ENCODE peak calls at places on chromosomes 5 and 9, in five cellular contexts. One of them, this sample, is unnamed.

GRCh38 chr5:179607449-179607931 is 16.0 kb downstream of the HNRNPH1 start:
- DNase-seq in H1: no peak
- DNase-seq in GM12878: no peak
- DNase-seq in K562: no peak
- DNase-seq in HepG2: no peak
- DNase-seq in this sample: no peak

GRCh38 chr5:334903-335739 is 13.6 kb downstream of the AHRR start:
- DNase-seq in H1: no peak
- DNase-seq in GM12878: no peak
- DNase-seq in K562: no peak
- DNase-seq in HepG2: no peak
- DNase-seq in this sample: no peak

GRCh38 chr5:149152317-149152746 is 11.0 kb downstream of the ABLIM3 start:
- DNase-seq in H1: no peak
- DNase-seq in GM12878: no peak
- DNase-seq in K562: no peak
- DNase-seq in HepG2: peak; percentile 97
- DNase-seq in this sample: no peak

GRCh38 chr5:40906351-40906751 is 2.9 kb upstream of the C7 start:
- DNase-seq in H1: no peak
- DNase-seq in GM12878: no peak
- DNase-seq in K562: no peak
- DNase-seq in HepG2: peak; percentile 9
- DNase-seq in this sample: no peak

GRCh38 chr9:115694014-115694413 is 459.6 kb upstream of the PAPPA start:
- DNase-seq in H1: peak; percentile 52
- DNase-seq in GM12878: no peak
- DNase-seq in K562: no peak
- DNase-seq in HepG2: peak; percentile 11
- DNase-seq in this sample: peak; percentile 54

GRCh38 chr5:169097374-169097831 is 203.5 kb downstream of the SLIT3 start:
- DNase-seq in H1: no peak
- DNase-seq in GM12878: no peak
- DNase-seq in K562: no peak
- DNase-seq in HepG2: no peak
- DNase-seq in this sample: no peak

GRCh38 chr5:36535837-36536236 is 70.6 kb upstream of the SLC1A3 start:
- DNase-seq in H1: no peak
- DNase-seq in GM12878: no peak
- DNase-seq in K562: no peak
- DNase-seq in HepG2: no peak
- DNase-seq in this sample: no peak

GRCh38 chr5:54621048-54621447 is 103.5 kb downstream of the SNX18 start:
- DNase-seq in H1: no peak
- DNase-seq in GM12878: no peak
- DNase-seq in K562: no peak
- DNase-seq in HepG2: no peak
- DNase-seq in this sample: no peak

GRCh38 chr5:179339996-179340395 is 5.3 kb downstream of the ADAMTS2 start:
- DNase-seq in H1: no peak
- DNase-seq in GM12878: no peak
- DNase-seq in K562: no peak
- DNase-seq in HepG2: no peak
- DNase-seq in this sample: no peak

GRCh38 chr9:5430912-5431311 is 6.8 kb downstream of the PLGRKT start:
- DNase-seq in H1: no peak
- DNase-seq in GM12878: no peak
- DNase-seq in K562: no peak
- DNase-seq in HepG2: no peak
- DNase-seq in this sample: no peak

GRCh38 chr9:35736201-35736633 is 3.8 kb downstream of the CREB3 start:
- DNase-seq in H1: peak; percentile 74
- DNase-seq in GM12878: no peak
- DNase-seq in K562: peak; percentile 75
- DNase-seq in HepG2: peak; percentile 73
- DNase-seq in this sample: peak; percentile 78

GRCh38 chr9:13857521-13857920 is 456.4 kb downstream of the NFIB start:
- DNase-seq in H1: no peak
- DNase-seq in GM12878: no peak
- DNase-seq in K562: no peak
- DNase-seq in HepG2: no peak
- DNase-seq in this sample: no peak

GRCh38 chr5:149605998-149606721 is 24.9 kb downstream of the ARHGEF37 start:
- DNase-seq in H1: no peak
- DNase-seq in GM12878: peak; percentile 81
- DNase-seq in K562: peak; percentile 87
- DNase-seq in HepG2: no peak
- DNase-seq in this sample: no peak

GRCh38 chr5:66963559-66963971 is 233.0 kb downstream of the CD180 start:
- DNase-seq in H1: no peak
- DNase-seq in GM12878: no peak
- DNase-seq in K562: no peak
- DNase-seq in HepG2: no peak
- DNase-seq in this sample: peak; percentile 39

GRCh38 chr9:76615149-76615548 is 149.1 kb upstream of the PCA3 start:
- DNase-seq in H1: no peak
- DNase-seq in GM12878: no peak
- DNase-seq in K562: no peak
- DNase-seq in HepG2: peak; percentile 8
- DNase-seq in this sample: no peak

GRCh38 chr9:116643691-116644090 is 43.4 kb upstream of the TRIM32 start:
- DNase-seq in H1: no peak
- DNase-seq in GM12878: no peak
- DNase-seq in K562: no peak
- DNase-seq in HepG2: no peak
- DNase-seq in this sample: no peak

GRCh38 chr5:141512390-141513020 is 23.6 kb downstream of the PCDHGC5 start:
- DNase-seq in H1: peak; percentile 99
- DNase-seq in GM12878: no peak
- DNase-seq in K562: peak; percentile 85
- DNase-seq in HepG2: peak; percentile 45
- DNase-seq in this sample: peak; percentile 99
- TF ChIP-seq ATF2 in H1: no peak
- TF ChIP-seq ATF2 in GM12878: no peak
- TF ChIP-seq ATF2 in K562: no peak
- TF ChIP-seq ATF2 in HepG2: no peak
- TF ChIP-seq ATF2 in this sample: no peak

GRCh38 chr9:73742412-73742811 is 590.7 kb downstream of the ANXA1 start:
- DNase-seq in H1: no peak
- DNase-seq in GM12878: no peak
- DNase-seq in K562: no peak
- DNase-seq in HepG2: no peak
- DNase-seq in this sample: no peak
- TF ChIP-seq ATF2 in H1: no peak
- TF ChIP-seq ATF2 in GM12878: no peak
- TF ChIP-seq ATF2 in K562: no peak
- TF ChIP-seq ATF2 in HepG2: no peak
- TF ChIP-seq ATF2 in this sample: no peak

GRCh38 chr9:33137781-33138264 is 29.3 kb downstream of the B4GALT1 start:
- DNase-seq in H1: no peak
- DNase-seq in GM12878: no peak
- DNase-seq in K562: no peak
- DNase-seq in HepG2: no peak
- DNase-seq in this sample: no peak

GRCh38 chr9:33137271-33137670 is 29.9 kb downstream of the B4GALT1 start:
- DNase-seq in H1: no peak
- DNase-seq in GM12878: no peak
- DNase-seq in K562: no peak
- DNase-seq in HepG2: no peak
- DNase-seq in this sample: no peak

GRCh38 chr9:33140406-33141360 is 26.5 kb downstream of the B4GALT1 start:
- DNase-seq in H1: no peak
- DNase-seq in GM12878: no peak
- DNase-seq in K562: no peak
- DNase-seq in HepG2: no peak
- DNase-seq in this sample: no peak

GRCh38 chr9:33138768-33139167 is 28.4 kb downstream of the B4GALT1 start:
- DNase-seq in H1: no peak
- DNase-seq in GM12878: no peak
- DNase-seq in K562: no peak
- DNase-seq in HepG2: no peak
- DNase-seq in this sample: no peak

GRCh38 chr9:33139421-33140228 is 27.5 kb downstream of the B4GALT1 start:
- DNase-seq in H1: no peak
- DNase-seq in GM12878: no peak
- DNase-seq in K562: peak; percentile 57
- DNase-seq in HepG2: peak; percentile 88
- DNase-seq in this sample: no peak
- TF ChIP-seq ATF2 in H1: no peak
- TF ChIP-seq ATF2 in GM12878: no peak
- TF ChIP-seq ATF2 in K562: no peak
- TF ChIP-seq ATF2 in HepG2: peak; percentile 86
- TF ChIP-seq ATF2 in this sample: no peak

GRCh38 chr9:125946397-125946796 is 199.2 kb downstream of the PBX3 start:
- DNase-seq in H1: no peak
- DNase-seq in GM12878: no peak
- DNase-seq in K562: no peak
- DNase-seq in HepG2: no peak
- DNase-seq in this sample: no peak

GRCh38 chr9:125949721-125950465 is 202.7 kb downstream of the PBX3 start:
- DNase-seq in H1: no peak
- DNase-seq in GM12878: no peak
- DNase-seq in K562: no peak
- DNase-seq in HepG2: no peak
- DNase-seq in this sample: no peak

GRCh38 chr9:125950880-125951471 is 203.8 kb downstream of the PBX3 start:
- DNase-seq in H1: peak; percentile 67
- DNase-seq in GM12878: no peak
- DNase-seq in K562: no peak
- DNase-seq in HepG2: no peak
- DNase-seq in this sample: peak; percentile 73

GRCh38 chr9:125953314-125954019 is 206.3 kb downstream of the PBX3 start:
- DNase-seq in H1: no peak
- DNase-seq in GM12878: no peak
- DNase-seq in K562: no peak
- DNase-seq in HepG2: peak; percentile 15
- DNase-seq in this sample: no peak

DNA sequence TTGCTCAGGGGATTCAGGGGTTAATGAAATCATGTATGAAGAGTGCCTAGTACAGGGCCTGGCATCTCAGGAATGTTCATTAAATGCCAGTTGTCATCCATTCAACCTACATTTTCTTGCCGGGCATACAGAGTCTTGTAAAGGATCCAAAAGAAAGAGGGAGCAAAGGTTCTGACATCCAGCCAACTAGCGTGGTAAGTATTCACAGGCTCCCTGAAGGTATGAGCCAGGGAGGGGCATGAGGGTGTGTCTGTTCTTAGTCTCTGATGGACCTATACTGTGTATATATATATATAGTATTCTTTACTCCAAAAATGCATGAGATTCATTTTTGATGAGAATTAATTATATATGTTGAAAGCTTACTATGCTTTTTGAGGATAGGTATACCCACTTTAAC is 202.1 kb downstream of the PBX3 start:
- DNase-seq in H1: no peak
- DNase-seq in GM12878: no peak
- DNase-seq in K562: no peak
- DNase-seq in HepG2: no peak
- DNase-seq in this sample: no peak
- TF ChIP-seq ATF2 in H1: no peak
- TF ChIP-seq ATF2 in GM12878: no peak
- TF ChIP-seq ATF2 in K562: no peak
- TF ChIP-seq ATF2 in HepG2: no peak
- TF ChIP-seq ATF2 in this sample: no peak

DNA sequence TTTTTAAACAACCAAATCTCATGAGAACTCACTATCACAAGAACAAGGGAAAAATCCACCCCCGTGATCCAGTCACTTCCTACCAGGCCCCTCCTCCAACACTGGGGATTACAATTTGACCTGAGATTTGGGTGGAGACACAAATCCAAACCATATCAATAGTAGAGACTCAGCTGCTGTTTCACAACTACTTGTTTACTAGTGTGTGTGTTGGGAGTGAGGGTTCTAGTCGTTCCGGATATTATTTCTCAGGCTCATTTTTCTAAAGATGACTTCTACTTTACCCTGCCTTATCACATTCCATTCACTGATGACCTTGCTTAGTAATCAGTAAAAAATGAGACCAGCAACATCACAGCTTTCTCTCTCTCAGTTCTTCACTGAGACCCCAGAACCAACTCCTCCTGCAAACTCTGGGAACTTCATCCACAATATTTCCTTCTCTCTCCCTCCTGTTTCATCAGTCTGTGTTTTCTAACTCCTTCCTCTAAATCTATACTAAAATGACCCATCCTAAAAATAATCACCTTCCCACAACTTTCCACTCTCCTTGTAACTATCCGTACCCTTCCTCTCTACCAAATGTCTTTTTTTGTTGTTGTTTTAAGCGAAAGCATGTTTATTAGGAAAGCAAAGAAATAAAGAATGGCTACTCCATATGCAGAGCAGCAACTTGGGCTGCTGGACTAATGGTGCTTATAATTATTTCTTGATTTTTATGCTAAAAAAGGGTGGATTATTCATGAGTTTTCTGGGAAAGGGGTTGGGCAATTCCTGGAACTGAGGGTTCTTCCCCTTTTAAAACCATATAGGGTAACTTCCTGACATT is 121.5 kb upstream of the SPRY4 start:
- DNase-seq in H1: no peak
- DNase-seq in GM12878: no peak
- DNase-seq in K562: peak; percentile 83
- DNase-seq in HepG2: peak; percentile 83
- DNase-seq in this sample: no peak
- TF ChIP-seq ATF2 in H1: no peak
- TF ChIP-seq ATF2 in GM12878: no peak
- TF ChIP-seq ATF2 in K562: no peak
- TF ChIP-seq ATF2 in HepG2: no peak
- TF ChIP-seq ATF2 in this sample: no peak

GRCh38 chr9:123343428-123344272 is 12.3 kb upstream of the CRB2 start:
- DNase-seq in H1: no peak
- DNase-seq in GM12878: no peak
- DNase-seq in K562: peak; percentile 84
- DNase-seq in HepG2: no peak
- DNase-seq in this sample: no peak
- TF ChIP-seq ATF2 in H1: no peak
- TF ChIP-seq ATF2 in GM12878: no peak
- TF ChIP-seq ATF2 in K562: no peak
- TF ChIP-seq ATF2 in HepG2: no peak
- TF ChIP-seq ATF2 in this sample: no peak

GRCh38 chr9:118529210-118529609 is 825.0 kb downstream of the TLR4 start:
- DNase-seq in H1: no peak
- DNase-seq in GM12878: no peak
- DNase-seq in K562: no peak
- DNase-seq in HepG2: no peak
- DNase-seq in this sample: no peak
- TF ChIP-seq ATF2 in H1: no peak
- TF ChIP-seq ATF2 in GM12878: no peak
- TF ChIP-seq ATF2 in K562: no peak
- TF ChIP-seq ATF2 in HepG2: no peak
- TF ChIP-seq ATF2 in this sample: no peak

GRCh38 chr9:114098660-114099522 is at the start of gene KIF12:
- DNase-seq in H1: peak; percentile 86
- DNase-seq in GM12878: no peak
- DNase-seq in K562: peak; percentile 37
- DNase-seq in HepG2: peak; percentile 74
- DNase-seq in this sample: peak; percentile 89
- TF ChIP-seq ATF2 in H1: no peak
- TF ChIP-seq ATF2 in GM12878: no peak
- TF ChIP-seq ATF2 in K562: no peak
- TF ChIP-seq ATF2 in HepG2: peak; percentile 43
- TF ChIP-seq ATF2 in this sample: no peak